ENCODE peak calls at places on chromosomes 16 and 17, in four cellular contexts. One of them, this sample, is unnamed.

GRCh38 chr17:78378225-78379133 is at the start of gene PGS1:
- DNase-seq in activated naive CD4-positive, alpha-beta T cell treated with anti-CD3 and anti-CD28 coated beads, Interleukin-2, amount 10 ng/mL, durations not matched to agents 7 days and 5 days: peak; percentile 89
- DNase-seq in activated naive CD8-positive, alpha-beta T cell treated with anti-CD3 and anti-CD28 coated beads, Interleukin-2, amount 50 U/mL, for 24 hours: peak; percentile 87
- DNase-seq in ELF-1: peak; percentile 86
- DNase-seq in this sample: peak; percentile 87

GRCh38 chr17:82703935-82704865 is 5.7 kb upstream of the RAB40B start:
- DNase-seq in activated naive CD4-positive, alpha-beta T cell treated with anti-CD3 and anti-CD28 coated beads, Interleukin-2, amount 10 ng/mL, durations not matched to agents 7 days and 5 days: no peak
- DNase-seq in activated naive CD8-positive, alpha-beta T cell treated with anti-CD3 and anti-CD28 coated beads, Interleukin-2, amount 50 U/mL, for 24 hours: no peak
- DNase-seq in ELF-1: no peak
- DNase-seq in this sample: no peak

GRCh38 chr16:7843196-7843595 is 510.6 kb downstream of the RBFOX1 start:
- DNase-seq in activated naive CD4-positive, alpha-beta T cell treated with anti-CD3 and anti-CD28 coated beads, Interleukin-2, amount 10 ng/mL, durations not matched to agents 7 days and 5 days: no peak
- DNase-seq in activated naive CD8-positive, alpha-beta T cell treated with anti-CD3 and anti-CD28 coated beads, Interleukin-2, amount 50 U/mL, for 24 hours: no peak
- DNase-seq in ELF-1: no peak
- DNase-seq in this sample: no peak

GRCh38 chr16:62638964-62639861 is 603.0 kb upstream of the CDH8 start:
- DNase-seq in activated naive CD4-positive, alpha-beta T cell treated with anti-CD3 and anti-CD28 coated beads, Interleukin-2, amount 10 ng/mL, durations not matched to agents 7 days and 5 days: no peak
- DNase-seq in activated naive CD8-positive, alpha-beta T cell treated with anti-CD3 and anti-CD28 coated beads, Interleukin-2, amount 50 U/mL, for 24 hours: no peak
- DNase-seq in ELF-1: no peak
- DNase-seq in this sample: no peak

GRCh38 chr17:20243524-20243923 is 223.8 kb downstream of the LGALS9B start:
- DNase-seq in activated naive CD4-positive, alpha-beta T cell treated with anti-CD3 and anti-CD28 coated beads, Interleukin-2, amount 10 ng/mL, durations not matched to agents 7 days and 5 days: no peak
- DNase-seq in activated naive CD8-positive, alpha-beta T cell treated with anti-CD3 and anti-CD28 coated beads, Interleukin-2, amount 50 U/mL, for 24 hours: no peak
- DNase-seq in ELF-1: no peak
- DNase-seq in this sample: no peak

GRCh38 chr16:17696696-17697095 is 225.9 kb upstream of the XYLT1 start:
- DNase-seq in activated naive CD4-positive, alpha-beta T cell treated with anti-CD3 and anti-CD28 coated beads, Interleukin-2, amount 10 ng/mL, durations not matched to agents 7 days and 5 days: no peak
- DNase-seq in activated naive CD8-positive, alpha-beta T cell treated with anti-CD3 and anti-CD28 coated beads, Interleukin-2, amount 50 U/mL, for 24 hours: no peak
- DNase-seq in ELF-1: no peak
- DNase-seq in this sample: no peak

GRCh38 chr16:28181557-28181914 is 30.2 kb downstream of the XPO6 start:
- DNase-seq in activated naive CD4-positive, alpha-beta T cell treated with anti-CD3 and anti-CD28 coated beads, Interleukin-2, amount 10 ng/mL, durations not matched to agents 7 days and 5 days: no peak
- DNase-seq in activated naive CD8-positive, alpha-beta T cell treated with anti-CD3 and anti-CD28 coated beads, Interleukin-2, amount 50 U/mL, for 24 hours: no peak
- DNase-seq in ELF-1: peak; percentile 64
- DNase-seq in this sample: peak; percentile 26

GRCh38 chr16:82402665-82403218 is 224.0 kb upstream of the CDH13 start:
- DNase-seq in activated naive CD4-positive, alpha-beta T cell treated with anti-CD3 and anti-CD28 coated beads, Interleukin-2, amount 10 ng/mL, durations not matched to agents 7 days and 5 days: no peak
- DNase-seq in activated naive CD8-positive, alpha-beta T cell treated with anti-CD3 and anti-CD28 coated beads, Interleukin-2, amount 50 U/mL, for 24 hours: no peak
- DNase-seq in ELF-1: no peak
- DNase-seq in this sample: no peak

GRCh38 chr16:87854907-87855683 is 14.2 kb downstream of the SLC7A5 start:
- DNase-seq in activated naive CD4-positive, alpha-beta T cell treated with anti-CD3 and anti-CD28 coated beads, Interleukin-2, amount 10 ng/mL, durations not matched to agents 7 days and 5 days: no peak
- DNase-seq in activated naive CD8-positive, alpha-beta T cell treated with anti-CD3 and anti-CD28 coated beads, Interleukin-2, amount 50 U/mL, for 24 hours: no peak
- DNase-seq in ELF-1: no peak
- DNase-seq in this sample: no peak

This sample was measured in iPS-NIHi11.